ENCODE peak calls at places on chromosomes 4 and X, in six cellular contexts. P, Y, B, O, M and F are unnamed samples.

GRCh38 chr4:4791299-4791798 is 68.1 kb upstream of the MSX1 start:
- DNase-seq in O (no peak), Y (no peak), B (peak; percentile 8), M (no peak), P (no peak), F (no peak)

GRCh38 chr4:3112979-3113469 is 38.5 kb downstream of the HTT start:
- DNase-seq in Y (no peak), B (peak; percentile 49), P (no peak), O (no peak), M (no peak), F (no peak)

GRCh38 chr4:180532691-180533090 is 1710.5 kb upstream of the TENM3 start:
- DNase-seq in O (no peak), M (no peak), B (no peak), P (no peak), Y (no peak), F (no peak)

GRCh38 chr4:94890579-94890978 is 132.8 kb downstream of the BMPR1B start:
- DNase-seq in Y (no peak), M (no peak), P (no peak), O (no peak), B (no peak), F (no peak)

GRCh38 chr4:128974203-128974602 is 119.1 kb downstream of the SCLT1 start:
- DNase-seq in O (no peak), Y (no peak), B (peak; percentile 25), M (no peak), P (no peak), F (no peak)

GRCh38 chr4:10582059-10582686 is 102.4 kb downstream of the CLNK start:
- DNase-seq in P (peak; percentile 43), Y (no peak), M (peak; percentile 42), B (peak; percentile 69), O (no peak), F (no peak)

GRCh38 chrX:111039606-111040005 is 56.4 kb upstream of the PAK3 start:
- DNase-seq in O (no peak), B (no peak), M (peak; percentile 32), P (no peak), Y (no peak), F (no peak)

GRCh38 chr4:124288706-124289486 is 423.6 kb downstream of the ANKRD50 start:
- DNase-seq in Y (no peak), P (no peak), O (no peak), B (peak; percentile 33), M (no peak), F (no peak)

GRCh38 chr4:153205028-153205648 is 895 bp downstream of the TRIM2 start:
- DNase-seq in B (no peak), O (no peak), Y (no peak), M (peak; percentile 45), P (peak; percentile 45), F (no peak)

GRCh38 chr4:74006009-74006476 is 7.6 kb upstream of the CXCL5 start:
- DNase-seq in Y (no peak), P (no peak), M (no peak), B (peak; percentile 38), O (no peak), F (no peak)

GRCh38 chr4:7195546-7196282 is 3.4 kb downstream of the SORCS2 start:
- DNase-seq in M (peak; percentile 16), P (no peak), Y (peak; percentile 13), B (no peak), O (no peak), F (no peak)

GRCh38 chr4:186840771-186841301 is 117.2 kb upstream of the FAT1 start:
- DNase-seq in P (no peak), Y (peak; percentile 70), M (no peak), O (no peak), B (no peak), F (no peak)

GRCh38 chr4:137648531-137648930 is 116.2 kb upstream of the PCDH18 start:
- DNase-seq in O (no peak), B (no peak), M (no peak), P (no peak), Y (no peak), F (no peak)

GRCh38 chr4:95572304-95572991 is 23.7 kb upstream of the UNC5C start:
- DNase-seq in Y (peak; percentile 77), O (peak; percentile 21), B (no peak), P (peak; percentile 48), M (peak; percentile 53), F (no peak)

GRCh38 chr4:118154643-118155042 is 120.4 kb downstream of the NDST3 start:
- DNase-seq in Y (no peak), P (no peak), O (no peak), M (no peak), B (peak; percentile 63), F (no peak)

GRCh38 chrX:123797543-123798447 is 62.1 kb upstream of the XIAP start:
- DNase-seq in Y (no peak), B (no peak), M (no peak), O (no peak), P (no peak), F (no peak)

GRCh38 chr4:67106846-67107467 is 438.3 kb downstream of the CENPC start:
- DNase-seq in P (no peak), B (no peak), M (no peak), O (no peak), Y (no peak), F (no peak)

GRCh38 chrX:46376246-46376885 is 168.9 kb downstream of the ZNF674 start:
- DNase-seq in Y (no peak), B (peak; percentile 48), O (no peak), P (peak; percentile 17), M (peak; percentile 56), F (peak; percentile 9)

GRCh38 chrX:20967725-20968124 is 406.5 kb upstream of the CNKSR2 start:
- DNase-seq in Y (no peak), M (no peak), P (no peak), O (no peak), B (no peak), F (no peak)

GRCh38 chrX:13816899-13817298 is at the start of gene GPM6B:
- DNase-seq in M (no peak), Y (peak; percentile 63), B (no peak), P (no peak), O (no peak), F (no peak)

GRCh38 chrX:118497180-118497814 is 1.7 kb downstream of the DOCK11 start:
- DNase-seq in M (no peak), P (no peak), O (no peak), Y (no peak), B (no peak), F (peak; percentile 6)

GRCh38 chr4:59671037-59671436 is 1529.1 kb upstream of the ADGRL3 start:
- DNase-seq in P (no peak), Y (no peak), O (no peak), M (no peak), B (no peak), F (no peak)

GRCh38 chr4:112511294-112512118 is 4.5 kb downstream of the NEUROG2 start:
- DNase-seq in P (no peak), O (no peak), Y (no peak), M (no peak), B (no peak), F (no peak)

GRCh38 chrX:139207655-139208054 is 322.9 kb upstream of the F9 start:
- DNase-seq in B (no peak), M (no peak), P (no peak), O (no peak), Y (no peak), F (no peak)

GRCh38 chr4:174005422-174005821 is 278.0 kb downstream of the FBXO8 start:
- DNase-seq in B (no peak), O (no peak), Y (no peak), M (no peak), P (no peak), F (no peak)

GRCh38 chr4:145289403-145290076 is 109.2 kb upstream of the OTUD4 start:
- DNase-seq in O (no peak), B (peak; percentile 72), P (no peak), Y (no peak), M (no peak), F (no peak)

GRCh38 chr4:21792736-21793135 is 155.8 kb downstream of the KCNIP4 start:
- DNase-seq in M (no peak), B (no peak), P (no peak), Y (no peak), O (no peak), F (no peak)

DNA sequence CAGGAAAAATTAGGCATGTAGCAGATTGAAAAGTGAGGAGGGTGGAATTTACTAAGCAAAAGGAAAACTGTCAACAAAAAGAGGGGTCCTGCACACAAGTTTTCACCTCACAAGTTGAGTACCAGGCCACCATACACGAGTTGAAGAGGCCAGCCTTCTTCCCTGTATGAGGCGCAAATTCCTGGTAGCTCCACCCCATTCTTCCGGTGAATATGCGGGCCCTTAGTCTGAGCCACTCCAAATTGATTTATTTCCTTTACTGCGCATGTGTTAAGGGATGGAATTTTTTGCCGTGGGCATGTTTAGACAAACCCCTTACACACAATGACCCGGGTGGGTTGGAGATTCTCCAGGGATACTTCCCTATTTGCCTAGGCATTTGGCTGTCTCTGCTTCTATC is 942.1 kb upstream of the GRIA3 start:
- DNase-seq in P (no peak), M (peak; percentile 48), B (no peak), O (no peak), Y (no peak), F (no peak)
- H3K27ac ChIP-seq in P (no peak overlapping the region), M (no peak overlapping the region), B (no peak overlapping the region), O (no peak overlapping the region), Y (no peak overlapping the region), F (no peak overlapping the region)

DNA sequence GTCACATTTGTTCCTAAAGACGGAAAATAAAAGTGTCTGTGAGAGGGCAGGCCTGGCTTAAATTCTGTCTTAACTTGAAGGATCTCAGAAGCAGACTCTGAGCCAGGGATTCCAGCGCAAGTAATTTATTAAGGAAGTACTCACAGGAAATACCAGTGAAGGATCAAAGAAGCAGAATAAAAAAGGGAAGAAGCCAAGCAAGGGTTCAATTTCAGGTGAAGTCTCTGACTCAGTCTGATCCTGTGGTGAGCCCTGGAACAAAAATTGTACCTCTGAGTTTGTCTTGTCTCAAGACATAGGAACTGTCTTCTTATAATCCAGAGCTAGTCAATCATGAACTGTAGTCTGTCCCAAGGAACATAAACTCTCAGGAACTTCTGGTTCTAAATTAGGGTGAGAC is 52.3 kb downstream of the IL1RAPL1 start:
- DNase-seq in O (no peak), B (peak; percentile 3), P (no peak), M (no peak), Y (no peak), F (no peak)
- H3K27ac ChIP-seq in O (no peak overlapping the region), B (no peak overlapping the region), P (no peak overlapping the region), M (no peak overlapping the region), Y (no peak overlapping the region), F (no peak overlapping the region)

GRCh38 chr4:147733614-147734344 is 1.9 kb downstream of the ARHGAP10 start:
- DNase-seq in P (no peak), M (no peak), O (peak; percentile 29), Y (no peak), B (peak; percentile 58), F (no peak)
- H3K27ac ChIP-seq in P (no peak overlapping the region), M (no peak overlapping the region), O (peak overlapping the region; percentile 97), Y (peak overlapping the region; percentile 95), B (peak overlapping the region; percentile 97), F (no peak overlapping the region)

DNA sequence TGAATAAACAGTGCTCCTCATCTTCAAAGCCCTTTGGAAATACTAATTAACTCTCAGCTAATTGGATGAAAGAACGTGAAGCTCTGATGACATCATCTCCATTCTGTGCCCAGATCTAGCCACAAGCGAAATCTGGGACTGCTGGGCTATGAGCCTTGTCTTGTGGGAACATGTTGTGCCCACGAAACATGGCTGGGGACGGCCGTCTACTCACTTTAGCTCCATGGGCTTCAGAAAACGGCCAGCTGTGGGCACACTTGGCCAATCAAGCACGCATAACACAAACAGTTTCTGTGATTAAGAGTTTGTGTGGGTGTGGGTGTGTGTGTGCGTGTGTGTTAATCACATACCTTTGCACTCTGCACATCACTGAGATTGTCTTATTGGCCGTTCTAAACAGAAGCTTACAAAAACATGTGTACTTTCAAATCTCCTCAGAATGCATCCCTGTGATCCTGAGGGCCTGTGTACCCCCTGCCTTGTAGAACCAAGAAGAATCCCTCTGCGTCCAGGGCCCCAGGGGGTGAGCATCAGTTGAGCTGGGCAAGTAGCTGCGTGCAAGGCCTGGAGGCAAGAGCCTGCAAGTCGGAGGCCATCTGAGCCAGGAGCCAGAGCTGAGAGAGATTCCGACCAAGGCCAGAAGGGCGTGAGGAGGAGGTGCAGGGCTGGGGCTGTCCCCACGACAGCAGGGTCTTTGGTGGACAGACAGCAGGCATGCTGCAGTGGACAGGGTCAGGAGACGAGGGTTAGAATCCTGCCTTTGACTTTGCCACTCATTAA is 18.7 kb upstream of the ZNF185 start:
- DNase-seq in M (no peak), O (no peak), B (no peak), P (no peak), Y (no peak), F (no peak)
- H3K27ac ChIP-seq in M (no peak overlapping the region), O (no peak overlapping the region), B (no peak overlapping the region), P (no peak overlapping the region), Y (no peak overlapping the region), F (no peak overlapping the region)